ENCODE peak calls at places on chromosomes 13 and 19, in eight cellular contexts. Z is HCT116, Y is left lung, S is H1, H is adrenal gland, A is BE2C, X is astrocyte, P is lower lobe of right lung. E is an unnamed sample. For H3K4me1, the result is how much of the 10 kb centered on the place peaks cover.

GRCh38 chr19:2607712-2608601 is 94.5 kb downstream of the GNG7 start:
- DNase-seq in Z (no peak), Y (no peak), S (no peak), H (no peak), A (peak), X (no peak), P (peak), E (no peak)

GRCh38 chr19:43526884-43527859 is at the start of gene ETHE1:
- DNase-seq in Z (no peak), Y (peak), S (no peak), H (peak), A (peak), X (no peak), P (peak), E (peak)

GRCh38 chr19:54473071-54473941 is at the start of gene CDC42EP5:
- DNase-seq in Z (no peak), Y (peak), S (no peak), H (peak), A (no peak), X (peak), P (peak), E (no peak)

GRCh38 chr13:99237981-99238662 is 20.1 kb downstream of the GPR18 start:
- DNase-seq in Z (no peak), Y (no peak), S (no peak), H (peak), A (no peak), X (no peak), P (no peak), E (no peak)

GRCh38 chr13:87944038-87944437 is 272.9 kb downstream of the SLITRK5 start:
- DNase-seq in Z (no peak), Y (no peak), S (no peak), H (no peak), A (no peak), X (no peak), P (no peak), E (no peak)

GRCh38 chr19:10155834-10156233 is 36.1 kb upstream of the EIF3G start:
- DNase-seq in Z (no peak), Y (no peak), S (no peak), H (no peak), A (no peak), X (no peak), P (no peak), E (no peak)

GRCh38 chr13:76361868-76362267 is 524.3 kb downstream of the KCTD12 start:
- DNase-seq in Z (no peak), Y (no peak), S (no peak), H (no peak), A (no peak), X (no peak), P (no peak), E (no peak)

GRCh38 chr19:29843180-29844051 is 31.6 kb downstream of the CCNE1 start:
- DNase-seq in Z (no peak), Y (peak), S (no peak), H (peak), A (no peak), X (no peak), P (peak), E (no peak)

GRCh38 chr13:33446821-33447481 is 161.4 kb upstream of the STARD13 start:
- DNase-seq in Z (no peak), Y (peak), S (no peak), H (no peak), A (no peak), X (no peak), P (peak), E (peak)

GRCh38 chr13:32297206-32297605 is 18.0 kb downstream of the ZAR1L start:
- DNase-seq in Z (no peak), Y (no peak), S (no peak), H (no peak), A (no peak), X (no peak), P (no peak), E (no peak)

GRCh38 chr13:27135023-27135422 is 36.6 kb downstream of the USP12 start:
- DNase-seq in Z (no peak), Y (no peak), S (no peak), H (no peak), A (no peak), X (no peak), P (no peak), E (no peak)

GRCh38 chr13:19818223-19818842 is 35.6 kb upstream of the PSPC1 start:
- DNase-seq in Z (peak), Y (peak), S (peak), H (peak), A (peak), X (no peak), P (peak), E (peak)

GRCh38 chr13:43111887-43112400 is 88.6 kb downstream of the DNAJC15 start:
- DNase-seq in Z (no peak), Y (no peak), S (no peak), H (no peak), A (no peak), X (no peak), P (no peak), E (no peak)

GRCh38 chr13:89695343-89696257 is 1651.9 kb upstream of the MIR17HG start:
- DNase-seq in Z (peak), Y (no peak), S (peak), H (peak), A (peak), X (peak), P (no peak), E (no peak)

GRCh38 chr13:75468602-75469001 is 13.4 kb downstream of the TBC1D4 start:
- DNase-seq in Z (no peak), Y (no peak), S (no peak), H (no peak), A (no peak), X (no peak), P (no peak), E (no peak)

GRCh38 chr19:5126498-5127223 is 157.7 kb downstream of the KDM4B start:
- DNase-seq in Z (no peak), Y (no peak), S (no peak), H (peak), A (no peak), X (no peak), P (no peak), E (no peak)
- TF ChIP-seq CTCF in Z (no peak), Y (no peak), S (no peak), H (no peak), A (no peak), X (no peak), P (no peak), E (no peak)

DNA sequence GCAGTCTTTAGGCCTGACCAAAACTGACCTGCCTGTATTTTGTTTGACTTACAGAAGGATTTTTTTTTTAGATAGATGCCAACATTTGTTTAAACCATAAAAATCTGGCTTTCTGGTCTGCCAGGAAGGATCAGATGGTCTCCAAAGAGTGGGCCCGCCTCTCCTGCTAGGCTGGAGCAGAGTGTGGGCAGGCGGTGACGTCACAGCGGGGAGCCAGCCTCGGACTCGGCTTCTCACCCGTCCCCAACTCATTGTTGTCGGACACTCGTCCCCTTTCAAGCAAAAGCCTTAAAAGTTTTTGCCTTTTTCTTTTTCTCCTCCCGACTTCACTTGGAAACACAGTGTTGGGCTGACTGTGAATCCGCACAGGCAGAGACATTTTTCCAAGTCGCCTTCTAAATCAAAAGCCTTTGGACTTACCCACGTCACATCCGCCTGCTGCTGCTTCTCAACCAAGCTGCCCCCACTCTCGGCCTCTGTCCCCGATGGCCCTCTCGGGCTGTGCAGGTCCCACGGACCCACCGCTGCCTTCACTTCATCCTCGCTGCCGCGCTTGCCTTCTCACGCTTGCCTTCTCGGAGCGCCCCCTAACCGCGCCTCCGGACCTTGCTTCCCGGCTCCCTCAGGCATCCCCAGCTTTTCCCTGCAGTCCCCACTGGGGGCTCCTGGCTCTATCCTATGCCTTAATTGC is 4.1 kb upstream of the ZNF135 start:
- DNase-seq in Z (no peak), Y (no peak), S (no peak), H (peak), A (no peak), X (peak), P (no peak), E (no peak)
- H3K4me1 ChIP-seq in Z (under half), Y (under half), S (under half), H (under half), A (under half), X (under half), P (under half), E (under half)

GRCh38 chr13:45683701-45684100 is 18.4 kb upstream of the CBY2 start:
- DNase-seq in Z (no peak), Y (no peak), S (no peak), H (no peak), A (no peak), X (no peak), P (no peak), E (no peak)
- TF ChIP-seq CTCF in Z (peak), Y (no peak), S (peak), H (no peak), A (peak), X (no peak), P (no peak), E (no peak)

GRCh38 chr19:39737929-39738328 is at the start of gene CLC:
- DNase-seq in Z (no peak), Y (no peak), S (no peak), H (no peak), A (no peak), X (no peak), P (no peak), E (no peak)
- H3K4me1 ChIP-seq in Z (under half), Y (under half), S (under half), H (under half), A (under half), X (under half), P (under half), E (under half)

DNA sequence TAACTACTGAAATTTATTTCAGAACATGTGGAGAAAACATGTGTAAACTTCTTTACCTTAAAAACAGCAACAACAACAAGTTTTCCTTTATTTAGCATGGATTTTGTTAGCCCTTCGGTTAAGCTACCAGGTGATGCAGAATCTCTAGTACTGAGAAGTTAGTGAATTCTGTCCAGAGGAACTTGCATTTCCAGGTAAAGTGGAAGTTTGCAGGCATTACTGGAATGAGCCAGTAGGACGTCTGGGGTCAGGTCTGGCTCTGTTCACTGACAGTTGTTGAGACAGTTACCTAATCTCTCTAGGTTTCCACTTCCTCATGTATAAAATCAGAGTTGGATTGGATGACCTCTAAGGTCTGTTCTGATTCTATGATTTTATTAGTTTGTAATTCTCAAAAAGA is 244.3 kb downstream of the OLFM4 start:
- DNase-seq in Z (no peak), Y (no peak), S (no peak), H (no peak), A (no peak), X (no peak), P (no peak), E (no peak)
- TF ChIP-seq CTCF in Z (no peak), Y (no peak), S (no peak), H (no peak), A (no peak), X (no peak), P (no peak), E (no peak)

GRCh38 chr19:13034636-13035035 is 39.4 kb downstream of the NFIX start:
- DNase-seq in Z (no peak), Y (no peak), S (no peak), H (peak), A (no peak), X (no peak), P (no peak), E (no peak)
- H3K4me1 ChIP-seq in Z (half or more), Y (half or more), S (under half), H (under half), A (under half), X (half or more), P (half or more), E (half or more)

GRCh38 chr13:37769078-37769477 is 100.5 kb downstream of the TRPC4 start:
- DNase-seq in Z (no peak), Y (no peak), S (no peak), H (no peak), A (no peak), X (no peak), P (no peak), E (no peak)
- TF ChIP-seq CTCF in Z (no peak), Y (no peak), S (no peak), H (no peak), A (no peak), X (no peak), P (no peak), E (no peak)

GRCh38 chr13:50867641-50867952 is 24.1 kb upstream of the DLEU7 start:
- DNase-seq in Z (no peak), Y (no peak), S (no peak), H (no peak), A (no peak), X (no peak), P (no peak), E (no peak)
- H3K4me1 ChIP-seq in Z (under half), Y (under half), S (under half), H (under half), A (under half), X (under half), P (under half), E (under half)

DNA sequence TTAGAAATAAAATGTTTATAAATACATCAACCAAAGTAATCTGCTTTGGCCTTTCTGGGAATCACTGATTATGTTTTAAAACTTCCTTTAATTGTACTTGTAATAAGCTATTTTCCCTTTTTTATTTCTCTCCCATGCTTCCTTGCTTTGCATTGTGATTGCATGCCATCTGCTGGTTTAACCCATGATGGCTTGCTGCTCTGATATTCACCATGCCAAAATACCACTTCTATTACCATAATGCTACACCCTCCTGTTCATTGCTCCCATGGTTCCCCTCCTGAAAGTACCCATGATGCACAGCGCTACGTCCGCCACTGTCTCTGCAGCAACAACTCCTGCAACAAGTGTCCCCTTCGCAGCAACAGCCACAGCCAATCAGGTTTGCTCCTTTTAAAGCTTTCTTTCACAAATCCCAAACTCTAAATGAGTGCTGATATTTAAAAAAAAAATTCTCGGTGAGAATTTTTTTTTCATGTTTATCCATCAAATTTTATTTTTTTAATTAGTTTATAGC is 67.7 kb upstream of the RAP2A start:
- DNase-seq in Z (no peak), Y (no peak), S (no peak), H (no peak), A (no peak), X (no peak), P (no peak), E (no peak)
- TF ChIP-seq CTCF in Z (peak), Y (no peak), S (no peak), H (no peak), A (peak), X (no peak), P (no peak), E (no peak)